ENCODE peak calls at places on chromosomes 7 and 10, in eight cellular contexts. K is GM23338, J is esophagus muscularis mucosa, E is transverse colon, H is endothelial cell of umbilical vein, G is K562, L is HL-60, A is HCT116. Y is an unnamed sample.

GRCh38 chr7:25288536-25289283 is 60.4 kb upstream of the NPVF start:
- DNase-seq in K (no peak), J (peak; percentile 88), E (no peak), H (no peak), G (no peak), L (no peak), A (no peak), Y (no peak)

GRCh38 chr7:133859191-133859590 is 267.9 kb upstream of the LRGUK start:
- DNase-seq in K (peak; percentile 23), J (no peak), E (no peak), H (no peak), G (no peak), L (no peak), A (no peak), Y (no peak)

GRCh38 chr10:105727131-105727530 is 1086.0 kb downstream of the SORCS3 start:
- DNase-seq in K (peak; percentile 14), J (peak; percentile 21), E (no peak), H (no peak), G (no peak), L (no peak), A (no peak), Y (no peak)

GRCh38 chr7:145978769-145979168 is 137.8 kb upstream of the CNTNAP2 start:
- DNase-seq in K (no peak), J (no peak), E (no peak), H (no peak), G (no peak), L (no peak), A (no peak), Y (no peak)

GRCh38 chr10:66283874-66284464 is 641.9 kb upstream of the LRRTM3 start:
- DNase-seq in K (no peak), J (no peak), E (no peak), H (no peak), G (no peak), L (no peak), A (no peak), Y (no peak)

GRCh38 chr10:24344279-24344678 is 135.3 kb downstream of the KIAA1217 start:
- DNase-seq in K (no peak), J (no peak), E (no peak), H (no peak), G (no peak), L (no peak), A (no peak), Y (peak; percentile 76)

GRCh38 chr7:140653319-140654108 is 12.9 kb upstream of the DENND2A start:
- DNase-seq in K (peak; percentile 95), J (no peak), E (peak; percentile 67), H (peak; percentile 62), G (peak; percentile 81), L (peak; percentile 54), A (peak; percentile 65), Y (peak; percentile 75)

GRCh38 chr10:21944727-21945386 is 58.7 kb downstream of the DNAJC1 start:
- DNase-seq in K (no peak), J (no peak), E (no peak), H (peak; percentile 45), G (no peak), L (no peak), A (no peak), Y (no peak)

GRCh38 chr10:44963772-44964633 is 4.4 kb downstream of the RASSF4 start:
- DNase-seq in K (peak; percentile 57), J (no peak), E (no peak), H (no peak), G (no peak), L (no peak), A (no peak), Y (peak; percentile 46)

GRCh38 chr10:85603167-85603940 is 763.2 kb downstream of the GRID1 start:
- DNase-seq in K (no peak), J (peak; percentile 68), E (no peak), H (no peak), G (no peak), L (no peak), A (no peak), Y (no peak)

GRCh38 chr7:135601182-135601581 is 43.5 kb downstream of the NUP205 start:
- DNase-seq in K (no peak), J (no peak), E (no peak), H (no peak), G (no peak), L (no peak), A (no peak), Y (no peak)

GRCh38 chr7:135599471-135599870 is 41.8 kb downstream of the NUP205 start:
- DNase-seq in K (no peak), J (no peak), E (no peak), H (no peak), G (no peak), L (no peak), A (no peak), Y (no peak)

GRCh38 chr7:135597181-135597925 is 39.6 kb downstream of the NUP205 start:
- DNase-seq in K (no peak), J (no peak), E (no peak), H (no peak), G (no peak), L (no peak), A (no peak), Y (no peak)

GRCh38 chr7:135597926-135598305 is 40.2 kb downstream of the NUP205 start:
- DNase-seq in K (no peak), J (no peak), E (no peak), H (no peak), G (no peak), L (no peak), A (no peak), Y (no peak)

DNA sequence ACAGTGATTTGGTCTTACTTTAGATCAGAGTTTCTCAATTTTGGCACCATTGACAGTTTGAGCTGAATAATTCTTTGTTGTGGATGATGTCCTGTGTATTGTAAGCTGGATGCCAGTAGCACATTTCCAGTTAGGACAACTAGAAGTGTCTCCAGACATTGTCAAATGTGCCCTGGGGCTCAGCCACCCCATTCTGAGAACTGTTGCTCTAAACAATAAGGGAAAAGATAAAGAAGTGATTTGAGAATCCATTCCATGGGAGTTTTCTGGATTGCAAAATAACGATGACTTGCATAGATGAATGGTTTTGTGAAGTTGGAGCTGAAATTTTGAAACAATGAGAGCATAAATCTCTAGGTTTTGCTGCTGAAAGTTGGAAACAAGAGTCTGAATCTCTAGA is 44.6 kb downstream of the NUP205 start:
- DNase-seq in K (no peak), J (no peak), E (no peak), H (no peak), G (no peak), L (no peak), A (no peak), Y (no peak)
- H3K27ac ChIP-seq in K (no peak overlapping the region), J (no peak overlapping the region), E (no peak overlapping the region), H (no peak overlapping the region), G (no peak overlapping the region), L (no peak overlapping the region), A (no peak overlapping the region), Y (no peak overlapping the region)

GRCh38 chr10:49310901-49311561 is 12.1 kb downstream of the C10orf71 start:
- DNase-seq in K (no peak), J (no peak), E (no peak), H (no peak), G (no peak), L (no peak), A (no peak), Y (no peak)

GRCh38 chr10:49311562-49312236 is 12.7 kb downstream of the C10orf71 start:
- DNase-seq in K (no peak), J (no peak), E (no peak), H (no peak), G (no peak), L (no peak), A (no peak), Y (no peak)

GRCh38 chr10:49310460-49310859 is 11.5 kb downstream of the C10orf71 start:
- DNase-seq in K (no peak), J (no peak), E (no peak), H (no peak), G (no peak), L (no peak), A (no peak), Y (no peak)

GRCh38 chr10:49308881-49309280 is 9.9 kb downstream of the C10orf71 start:
- DNase-seq in K (no peak), J (no peak), E (no peak), H (no peak), G (no peak), L (no peak), A (no peak), Y (no peak)

GRCh38 chr10:49309691-49310371 is 10.9 kb downstream of the C10orf71 start:
- DNase-seq in K (no peak), J (no peak), E (no peak), H (no peak), G (no peak), L (peak; percentile 24), A (no peak), Y (no peak)
- TF ChIP-seq POLR2AphosphoS5 in K (no peak), J (no peak), E (no peak), H (no peak), G (no peak), L (peak; percentile 22), A (no peak), Y (no peak)

GRCh38 chr10:70834448-70835151 is 18.9 kb downstream of the SGPL1 start:
- DNase-seq in K (no peak), J (no peak), E (no peak), H (no peak), G (no peak), L (no peak), A (no peak), Y (no peak)

GRCh38 chr10:70830185-70830584 is 14.4 kb downstream of the SGPL1 start:
- DNase-seq in K (no peak), J (no peak), E (no peak), H (peak; percentile 52), G (no peak), L (no peak), A (no peak), Y (no peak)

GRCh38 chr10:70832852-70833542 is 17.2 kb downstream of the SGPL1 start:
- DNase-seq in K (no peak), J (no peak), E (no peak), H (peak; percentile 80), G (no peak), L (no peak), A (no peak), Y (no peak)

GRCh38 chr10:70829543-70829942 is 13.8 kb downstream of the SGPL1 start:
- DNase-seq in K (no peak), J (no peak), E (no peak), H (no peak), G (no peak), L (no peak), A (no peak), Y (no peak)

GRCh38 chr10:70832236-70832635 is 16.5 kb downstream of the SGPL1 start:
- DNase-seq in K (no peak), J (no peak), E (no peak), H (no peak), G (no peak), L (no peak), A (no peak), Y (no peak)
- H3K27ac ChIP-seq in K (no peak overlapping the region), J (no peak overlapping the region), E (no peak overlapping the region), H (peak overlapping the region; percentile 87), G (no peak overlapping the region), L (no peak overlapping the region), A (no peak overlapping the region), Y (no peak overlapping the region)

DNA sequence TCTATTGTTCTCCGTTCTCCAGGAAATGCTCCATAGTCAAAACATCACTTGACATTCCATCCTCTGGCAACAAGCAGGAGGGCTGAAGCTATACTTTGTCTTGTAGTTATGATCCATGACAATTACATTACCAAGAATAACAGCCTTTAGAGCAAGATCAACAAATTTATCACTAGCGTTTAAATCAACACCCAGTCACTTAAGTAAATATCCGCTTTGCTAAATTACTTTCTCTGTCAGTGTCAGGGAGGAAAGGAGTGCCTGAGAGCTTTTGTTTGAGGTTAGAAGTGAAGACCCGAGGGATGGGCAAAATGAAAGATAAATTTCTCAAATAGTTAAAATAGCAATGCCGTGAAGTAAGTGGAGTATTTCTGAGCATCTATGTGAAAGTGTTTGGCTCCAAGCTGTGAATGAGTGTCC is 236.1 kb upstream of the BMPER start:
- DNase-seq in K (peak; percentile 51), J (peak; percentile 29), E (no peak), H (peak; percentile 93), G (no peak), L (no peak), A (no peak), Y (no peak)
- TF ChIP-seq POLR2AphosphoS5 in K (no peak), J (no peak), E (no peak), H (peak; percentile 82), G (no peak), L (no peak), A (no peak), Y (no peak)